ENCODE peak calls at places on chromosome 13, in seven cellular contexts. One of them, this sample, is unnamed.

GRCh38 chr13:96020941-96021340 is 32.3 kb downstream of the UGGT2 start:
- DNase-seq in H9: no peak
- DNase-seq in neuronal stem cell: no peak
- DNase-seq in mesenchymal stem cell: no peak
- DNase-seq in mesendoderm: peak
- DNase-seq in H1: no peak
- DNase-seq in trophoblast cell: no peak
- DNase-seq in this sample: no peak

GRCh38 chr13:92682832-92683517 is 543.6 kb upstream of the GPC6 start:
- DNase-seq in H9: no peak
- DNase-seq in neuronal stem cell: no peak
- DNase-seq in mesenchymal stem cell: no peak
- DNase-seq in mesendoderm: no peak
- DNase-seq in H1: no peak
- DNase-seq in trophoblast cell: no peak
- DNase-seq in this sample: no peak

GRCh38 chr13:63497601-63498000 is 2082.0 kb upstream of the PCDH20 start:
- DNase-seq in H9: no peak
- DNase-seq in neuronal stem cell: no peak
- DNase-seq in mesenchymal stem cell: peak
- DNase-seq in mesendoderm: no peak
- DNase-seq in H1: no peak
- DNase-seq in trophoblast cell: no peak
- DNase-seq in this sample: peak

GRCh38 chr13:113205428-113205931 is 3.0 kb downstream of the PCID2 start:
- DNase-seq in H9: no peak
- DNase-seq in neuronal stem cell: no peak
- DNase-seq in mesenchymal stem cell: peak
- DNase-seq in mesendoderm: no peak
- DNase-seq in H1: no peak
- DNase-seq in trophoblast cell: no peak
- DNase-seq in this sample: peak

GRCh38 chr13:50757021-50757420 is 86.5 kb downstream of the DLEU7 start:
- DNase-seq in H9: no peak
- DNase-seq in neuronal stem cell: no peak
- DNase-seq in mesenchymal stem cell: peak
- DNase-seq in mesendoderm: no peak
- DNase-seq in H1: no peak
- DNase-seq in trophoblast cell: no peak
- DNase-seq in this sample: no peak

GRCh38 chr13:29920018-29920643 is 69.7 kb upstream of the UBL3 start:
- DNase-seq in H9: no peak
- DNase-seq in neuronal stem cell: no peak
- DNase-seq in mesenchymal stem cell: no peak
- DNase-seq in mesendoderm: no peak
- DNase-seq in H1: no peak
- DNase-seq in trophoblast cell: no peak
- DNase-seq in this sample: no peak

GRCh38 chr13:49256841-49257240 is 9.1 kb downstream of the CDADC1 start:
- DNase-seq in H9: no peak
- DNase-seq in neuronal stem cell: no peak
- DNase-seq in mesenchymal stem cell: no peak
- DNase-seq in mesendoderm: no peak
- DNase-seq in H1: no peak
- DNase-seq in trophoblast cell: no peak
- DNase-seq in this sample: peak

GRCh38 chr13:39159393-39159792 is 121.1 kb downstream of the NHLRC3 start:
- DNase-seq in H9: no peak
- DNase-seq in neuronal stem cell: no peak
- DNase-seq in mesenchymal stem cell: no peak
- DNase-seq in mesendoderm: no peak
- DNase-seq in H1: no peak
- DNase-seq in trophoblast cell: no peak
- DNase-seq in this sample: no peak

GRCh38 chr13:109700176-109700575 is 86.2 kb downstream of the IRS2 start:
- DNase-seq in H9: no peak
- DNase-seq in neuronal stem cell: no peak
- DNase-seq in mesenchymal stem cell: peak
- DNase-seq in mesendoderm: peak
- DNase-seq in H1: no peak
- DNase-seq in trophoblast cell: no peak
- DNase-seq in this sample: peak

GRCh38 chr13:113655358-113656014 is 2.5 kb downstream of the ATP4B start:
- DNase-seq in H9: no peak
- DNase-seq in neuronal stem cell: no peak
- DNase-seq in mesenchymal stem cell: no peak
- DNase-seq in mesendoderm: no peak
- DNase-seq in H1: no peak
- DNase-seq in trophoblast cell: no peak
- DNase-seq in this sample: no peak

GRCh38 chr13:93108111-93108581 is 118.5 kb upstream of the GPC6 start:
- DNase-seq in H9: no peak
- DNase-seq in neuronal stem cell: no peak
- DNase-seq in mesenchymal stem cell: peak
- DNase-seq in mesendoderm: no peak
- DNase-seq in H1: no peak
- DNase-seq in trophoblast cell: no peak
- DNase-seq in this sample: no peak

GRCh38 chr13:113207890-113208423 is 512 bp downstream of the PCID2 start:
- DNase-seq in H9: peak
- DNase-seq in neuronal stem cell: peak
- DNase-seq in mesenchymal stem cell: peak
- DNase-seq in mesendoderm: peak
- DNase-seq in H1: peak
- DNase-seq in trophoblast cell: peak
- DNase-seq in this sample: peak

GRCh38 chr13:25843692-25844091 is 208.1 kb downstream of the SHISA2 start:
- DNase-seq in H9: no peak
- DNase-seq in neuronal stem cell: no peak
- DNase-seq in mesenchymal stem cell: no peak
- DNase-seq in mesendoderm: no peak
- DNase-seq in H1: no peak
- DNase-seq in trophoblast cell: no peak
- DNase-seq in this sample: no peak
- H3K18ac ChIP-seq in H9: no peak
- H3K18ac ChIP-seq in neuronal stem cell: no peak
- H3K18ac ChIP-seq in mesenchymal stem cell: no peak
- H3K18ac ChIP-seq in mesendoderm: no peak
- H3K18ac ChIP-seq in H1: no peak
- H3K18ac ChIP-seq in trophoblast cell: no peak
- H3K18ac ChIP-seq in this sample: no peak

DNA sequence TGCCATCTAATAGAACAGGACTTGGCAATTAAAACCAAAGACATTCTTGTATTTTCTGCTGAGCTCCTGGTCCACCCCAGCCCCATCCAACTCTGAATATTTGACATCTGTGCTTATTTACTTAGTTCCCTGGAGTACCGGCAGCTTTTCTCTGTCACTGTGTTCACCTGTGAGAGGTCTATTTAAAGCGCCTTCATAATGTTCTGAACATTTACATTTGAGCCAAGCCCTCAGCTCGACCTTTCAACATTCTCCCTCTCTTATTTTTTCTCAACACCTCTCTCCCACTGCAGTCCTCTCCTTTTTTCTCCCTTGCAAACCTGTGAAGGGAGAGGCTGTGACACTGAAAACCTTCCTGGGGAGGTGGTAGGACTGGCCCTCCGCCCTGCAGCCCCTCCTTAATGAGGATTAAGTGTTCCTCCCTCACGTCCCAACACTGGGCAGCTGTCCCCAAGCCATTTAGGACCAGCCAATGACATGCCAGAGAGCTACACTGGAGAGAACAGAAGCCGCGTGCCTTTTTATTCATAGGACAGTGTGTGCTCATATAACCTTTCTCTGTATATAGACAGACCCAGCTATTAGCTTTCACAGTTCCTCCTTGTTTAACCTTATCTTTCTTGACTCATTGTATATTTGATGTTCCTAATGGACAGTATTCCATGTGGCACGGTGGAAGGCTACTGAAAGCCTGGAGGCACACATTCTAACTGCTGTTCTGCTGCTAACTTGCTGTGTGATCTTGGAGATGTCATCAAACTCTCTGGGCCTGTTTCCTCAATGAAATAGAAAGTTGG is 134.8 kb downstream of the NUFIP1 start:
- DNase-seq in H9: no peak
- DNase-seq in neuronal stem cell: no peak
- DNase-seq in mesenchymal stem cell: no peak
- DNase-seq in mesendoderm: no peak
- DNase-seq in H1: no peak
- DNase-seq in trophoblast cell: no peak
- DNase-seq in this sample: peak
- H3K18ac ChIP-seq in H9: no peak
- H3K18ac ChIP-seq in neuronal stem cell: no peak
- H3K18ac ChIP-seq in mesenchymal stem cell: no peak
- H3K18ac ChIP-seq in mesendoderm: no peak
- H3K18ac ChIP-seq in H1: no peak
- H3K18ac ChIP-seq in trophoblast cell: no peak
- H3K18ac ChIP-seq in this sample: no peak

GRCh38 chr13:99723847-99724246 is 222.6 kb downstream of the TM9SF2 start:
- DNase-seq in H9: no peak
- DNase-seq in neuronal stem cell: no peak
- DNase-seq in mesenchymal stem cell: no peak
- DNase-seq in mesendoderm: no peak
- DNase-seq in H1: peak
- DNase-seq in trophoblast cell: no peak
- DNase-seq in this sample: no peak

GRCh38 chr13:99724633-99725517 is 223.6 kb downstream of the TM9SF2 start:
- DNase-seq in H9: no peak
- DNase-seq in neuronal stem cell: no peak
- DNase-seq in mesenchymal stem cell: no peak
- DNase-seq in mesendoderm: no peak
- DNase-seq in H1: no peak
- DNase-seq in trophoblast cell: no peak
- DNase-seq in this sample: no peak

GRCh38 chr13:99729745-99730144 is 228.5 kb downstream of the TM9SF2 start:
- DNase-seq in H9: no peak
- DNase-seq in neuronal stem cell: no peak
- DNase-seq in mesenchymal stem cell: no peak
- DNase-seq in mesendoderm: no peak
- DNase-seq in H1: no peak
- DNase-seq in trophoblast cell: no peak
- DNase-seq in this sample: no peak

GRCh38 chr13:99725644-99726043 is 224.4 kb downstream of the TM9SF2 start:
- DNase-seq in H9: peak
- DNase-seq in neuronal stem cell: no peak
- DNase-seq in mesenchymal stem cell: no peak
- DNase-seq in mesendoderm: no peak
- DNase-seq in H1: peak
- DNase-seq in trophoblast cell: no peak
- DNase-seq in this sample: no peak

DNA sequence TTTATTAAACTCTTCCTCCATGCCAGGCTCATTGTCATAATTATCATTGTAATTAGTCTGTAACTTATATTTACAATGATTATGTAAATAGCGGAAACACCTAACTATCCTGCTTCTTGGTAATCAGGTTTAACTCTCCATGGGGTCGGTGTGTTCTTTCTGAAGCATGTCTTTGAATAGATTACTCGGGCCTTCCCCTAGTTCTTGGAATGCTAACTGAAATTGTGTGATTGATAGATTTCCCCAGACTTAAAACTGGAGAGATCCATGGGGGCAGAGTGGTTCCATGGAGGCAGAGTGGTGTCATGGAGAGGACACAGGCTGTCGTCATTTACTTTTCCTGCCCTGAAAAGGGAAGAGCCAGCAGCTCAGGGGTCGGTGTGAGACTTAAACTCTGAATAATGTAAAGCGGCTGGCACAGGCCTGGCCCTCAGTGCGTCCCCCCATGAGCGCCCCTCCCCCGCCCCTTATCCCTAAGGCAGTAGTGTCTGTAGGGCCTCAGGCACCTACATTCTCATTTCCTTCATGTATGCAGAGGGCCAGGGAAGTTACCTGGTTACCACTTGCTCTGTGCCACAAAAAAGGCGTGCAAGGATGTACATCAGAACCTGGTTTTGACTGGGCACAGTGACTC is 225.1 kb downstream of the TM9SF2 start:
- DNase-seq in H9: peak
- DNase-seq in neuronal stem cell: no peak
- DNase-seq in mesenchymal stem cell: no peak
- DNase-seq in mesendoderm: peak
- DNase-seq in H1: peak
- DNase-seq in trophoblast cell: no peak
- DNase-seq in this sample: no peak
- H3K18ac ChIP-seq in H9: peak
- H3K18ac ChIP-seq in neuronal stem cell: peak
- H3K18ac ChIP-seq in mesenchymal stem cell: no peak
- H3K18ac ChIP-seq in mesendoderm: peak
- H3K18ac ChIP-seq in H1: peak
- H3K18ac ChIP-seq in trophoblast cell: no peak
- H3K18ac ChIP-seq in this sample: no peak

GRCh38 chr13:97076898-97077297 is 82.6 kb upstream of the OXGR1 start:
- DNase-seq in H9: no peak
- DNase-seq in neuronal stem cell: no peak
- DNase-seq in mesenchymal stem cell: peak
- DNase-seq in mesendoderm: no peak
- DNase-seq in H1: no peak
- DNase-seq in trophoblast cell: peak
- DNase-seq in this sample: no peak
- H3K18ac ChIP-seq in H9: no peak
- H3K18ac ChIP-seq in neuronal stem cell: no peak
- H3K18ac ChIP-seq in mesenchymal stem cell: no peak
- H3K18ac ChIP-seq in mesendoderm: no peak
- H3K18ac ChIP-seq in H1: no peak
- H3K18ac ChIP-seq in trophoblast cell: no peak
- H3K18ac ChIP-seq in this sample: no peak

DNA sequence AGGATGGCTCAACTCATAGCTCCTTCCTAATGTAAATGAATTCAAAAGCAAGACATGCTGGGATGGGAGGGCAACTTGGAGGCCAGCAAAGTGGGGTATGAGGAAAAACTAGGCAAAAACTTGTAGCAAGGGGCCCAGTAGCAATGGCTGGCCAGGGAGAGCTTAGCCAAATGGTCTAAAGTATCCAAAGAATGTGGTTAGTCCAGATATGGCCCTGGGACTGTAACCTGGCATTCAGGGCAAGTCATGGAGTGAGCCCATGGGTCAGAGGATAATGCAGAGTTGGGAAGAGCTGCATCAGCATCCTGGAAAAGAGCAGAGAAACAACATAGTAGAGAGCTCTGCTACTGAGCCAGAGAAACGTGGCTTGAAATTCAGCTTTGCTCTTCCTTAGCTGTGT is 191.7 kb downstream of the SUCLA2 start:
- DNase-seq in H9: no peak
- DNase-seq in neuronal stem cell: no peak
- DNase-seq in mesenchymal stem cell: no peak
- DNase-seq in mesendoderm: no peak
- DNase-seq in H1: no peak
- DNase-seq in trophoblast cell: peak
- DNase-seq in this sample: no peak
- H3K18ac ChIP-seq in H9: no peak
- H3K18ac ChIP-seq in neuronal stem cell: no peak
- H3K18ac ChIP-seq in mesenchymal stem cell: no peak
- H3K18ac ChIP-seq in mesendoderm: no peak
- H3K18ac ChIP-seq in H1: no peak
- H3K18ac ChIP-seq in trophoblast cell: no peak
- H3K18ac ChIP-seq in this sample: no peak

DNA sequence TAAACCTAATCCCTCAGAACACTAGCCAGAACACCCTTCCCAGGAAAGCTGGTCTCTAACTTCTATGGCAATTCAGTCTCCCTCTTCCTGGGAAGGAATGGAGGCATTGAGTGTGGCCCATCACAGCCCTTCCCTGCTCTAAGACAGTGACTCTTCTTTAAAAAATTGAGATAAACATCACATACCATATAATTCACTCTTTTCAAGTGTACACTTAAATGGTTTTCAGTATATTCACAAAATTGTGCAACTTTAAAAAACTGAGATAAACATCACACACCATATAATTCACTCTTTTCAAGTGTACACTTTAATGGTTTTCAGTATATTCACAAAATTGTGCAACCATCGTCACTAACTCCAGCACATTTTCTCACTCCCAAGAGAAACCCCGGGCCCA is 116.5 kb downstream of the MIPEP start:
- DNase-seq in H9: no peak
- DNase-seq in neuronal stem cell: no peak
- DNase-seq in mesenchymal stem cell: no peak
- DNase-seq in mesendoderm: no peak
- DNase-seq in H1: no peak
- DNase-seq in trophoblast cell: peak
- DNase-seq in this sample: no peak
- H3K18ac ChIP-seq in H9: no peak
- H3K18ac ChIP-seq in neuronal stem cell: no peak
- H3K18ac ChIP-seq in mesenchymal stem cell: no peak
- H3K18ac ChIP-seq in mesendoderm: no peak
- H3K18ac ChIP-seq in H1: no peak
- H3K18ac ChIP-seq in trophoblast cell: no peak
- H3K18ac ChIP-seq in this sample: peak